ENCODE peak calls at places on chromosome 1, in six cellular contexts. S is endodermal cell, E is AML-193, I is hepatocyte, H is ovary, J is midbrain. N is an unnamed sample.

GRCh38 chr1:248871837-248872401 is 13.0 kb upstream of the ZNF692 start:
- DNase-seq in E (no peak), S (peak; percentile 53), J (no peak), H (no peak), I (no peak), N (no peak)

GRCh38 chr1:165738794-165739193 is 29.9 kb downstream of the TMCO1 start:
- DNase-seq in S (no peak), I (no peak), J (no peak), H (no peak), E (no peak), N (no peak)

GRCh38 chr1:79059361-79059760 is 52.8 kb upstream of the ADGRL4 start:
- DNase-seq in H (no peak), E (no peak), J (no peak), S (no peak), I (no peak), N (no peak)

GRCh38 chr1:61192666-61193325 is 110.4 kb downstream of the NFIA start:
- DNase-seq in H (no peak), E (no peak), S (no peak), I (no peak), J (no peak), N (no peak)

GRCh38 chr1:108071601-108072000 is 106.6 kb upstream of the VAV3 start:
- DNase-seq in E (no peak), I (no peak), H (no peak), S (no peak), J (no peak), N (no peak)

GRCh38 chr1:241485554-241485992 is 34.0 kb downstream of the FH start:
- DNase-seq in I (peak; percentile 8), H (no peak), J (no peak), S (peak; percentile 56), E (no peak), N (peak; percentile 25)

GRCh38 chr1:219465247-219466093 is 147.4 kb downstream of the ZC3H11B start:
- DNase-seq in S (no peak), I (no peak), J (no peak), E (no peak), H (no peak), N (no peak)

GRCh38 chr1:199612976-199613774 is 414.3 kb upstream of the NR5A2 start:
- DNase-seq in H (no peak), E (peak; percentile 77), J (no peak), I (no peak), S (no peak), N (no peak)

GRCh38 chr1:232943679-232944252 is 6.6 kb upstream of the NTPCR start:
- DNase-seq in J (no peak), E (no peak), I (no peak), S (no peak), H (no peak), N (no peak)

N was measured in H7.